ENCODE peak calls at places on chromosomes 5 and 9, in six cellular contexts. Z is activated T-cell treated with anti-CD3 and anti-CD28 coated beads, Interleukin-2, amount 50 U/mL, for 72 hours; D is GM12865; F is activated naive CD8-positive, alpha-beta T cell treated with anti-CD3 and anti-CD28 coated beads, Interleukin-2, amount 50 U/mL, for 24 hours; C is lower lobe of right lung; T is transverse colon. L is an unnamed sample.

GRCh38 chr9:120829650-120830049 is 13.1 kb downstream of the PSMD5 start:
- DNase-seq in D (no peak), T (no peak), C (no peak), F (no peak), Z (no peak), L (no peak)

GRCh38 chr5:107129051-107129450 is 541.7 kb downstream of the EFNA5 start:
- DNase-seq in Z (no peak), T (no peak), F (no peak), C (no peak), D (no peak), L (no peak)

GRCh38 chr5:174448041-174448440 is 276.3 kb upstream of the MSX2 start:
- DNase-seq in Z (no peak), C (no peak), F (no peak), T (no peak), D (no peak), L (no peak)

GRCh38 chr5:122195784-122196394 is 66.5 kb downstream of the ZNF474 start:
- DNase-seq in Z (no peak), D (peak), F (no peak), T (no peak), C (no peak), L (no peak)

GRCh38 chr9:79711874-79712273 is 140.1 kb downstream of the TLE4 start:
- DNase-seq in Z (no peak), T (no peak), F (no peak), D (no peak), C (no peak), L (no peak)

GRCh38 chr5:107593009-107593408 is 77.7 kb downstream of the EFNA5 start:
- DNase-seq in D (no peak), T (no peak), Z (no peak), F (no peak), C (no peak), L (no peak)

GRCh38 chr5:37777472-37778135 is 62.2 kb downstream of the GDNF start:
- DNase-seq in Z (no peak), C (no peak), D (peak), F (no peak), T (peak), L (no peak)

GRCh38 chr5:119177226-119177625 is 106.3 kb downstream of the DMXL1 start:
- DNase-seq in C (no peak), Z (no peak), T (no peak), D (no peak), F (no peak), L (no peak)

GRCh38 chr9:133199648-133200321 is 9.3 kb downstream of the OBP2B start:
- DNase-seq in F (peak), Z (peak), T (peak), D (peak), C (peak), L (no peak)

GRCh38 chr5:66554884-66555283 is 41.3 kb upstream of the MAST4 start:
- DNase-seq in Z (no peak), F (no peak), T (no peak), D (no peak), C (no peak), L (no peak)

GRCh38 chr5:180470966-180471582 is 23.1 kb upstream of the CNOT6 start:
- DNase-seq in F (peak), Z (peak), C (peak), D (peak), T (peak), L (peak)

GRCh38 chr9:69145148-69145547 is 28.9 kb upstream of the TJP2 start:
- DNase-seq in F (no peak), T (no peak), C (no peak), D (no peak), Z (no peak), L (no peak)

GRCh38 chr9:34869390-34869789 is 88.7 kb upstream of the PHF24 start:
- DNase-seq in T (no peak), C (no peak), Z (no peak), F (no peak), D (peak), L (no peak)

GRCh38 chr5:173689171-173689676 is 72.8 kb upstream of the BOD1 start:
- DNase-seq in F (no peak), C (no peak), T (no peak), Z (no peak), D (no peak), L (no peak)

GRCh38 chr5:133698646-133699526 is 86.5 kb upstream of the FSTL4 start:
- DNase-seq in D (peak), C (no peak), F (no peak), Z (peak), T (no peak), L (no peak)

GRCh38 chr9:20872340-20872977 is 159.0 kb downstream of the HACD4 start:
- DNase-seq in F (no peak), T (no peak), Z (no peak), D (no peak), C (no peak), L (no peak)

GRCh38 chr5:157390179-157390923 is 69.7 kb upstream of the NIPAL4 start:
- DNase-seq in T (peak), C (no peak), Z (peak), F (peak), D (no peak), L (peak)

GRCh38 chr9:127175319-127175715 is 52.9 kb upstream of the ANGPTL2 start:
- DNase-seq in Z (no peak), D (no peak), T (no peak), C (no peak), F (no peak), L (no peak)

GRCh38 chr5:90020575-90021535 is 388.7 kb downstream of the CETN3 start:
- DNase-seq in Z (no peak), F (no peak), T (no peak), C (no peak), D (peak), L (no peak)

GRCh38 chr5:82396871-82397514 is 118.8 kb upstream of the RPS23 start:
- DNase-seq in T (peak), C (peak), F (no peak), D (no peak), Z (no peak), L (peak)

GRCh38 chr5:94707359-94707758 is 88.9 kb downstream of the SLF1 start:
- DNase-seq in T (no peak), D (peak), F (no peak), C (no peak), Z (no peak), L (no peak)

GRCh38 chr5:151622367-151623097 is 31.4 kb upstream of the FAT2 start:
- DNase-seq in F (no peak), T (no peak), Z (no peak), C (no peak), D (no peak), L (no peak)

GRCh38 chr9:133256686-133257091 is 18.3 kb downstream of the ABO start:
- DNase-seq in D (no peak), T (no peak), C (no peak), F (no peak), Z (no peak), L (no peak)

GRCh38 chr5:108259306-108259705 is 122.6 kb downstream of the FBXL17 start:
- DNase-seq in C (no peak), F (no peak), Z (no peak), D (peak), T (no peak), L (no peak)

GRCh38 chr5:155275214-155275613 is 261.7 kb downstream of the KIF4B start:
- DNase-seq in C (no peak), D (no peak), F (no peak), Z (no peak), T (no peak), L (no peak)

GRCh38 chr5:19638461-19638860 is 349.5 kb downstream of the CDH18 start:
- DNase-seq in C (no peak), Z (no peak), F (no peak), T (no peak), D (no peak), L (no peak)

GRCh38 chr5:78577051-78577807 is 71.3 kb downstream of the LHFPL2 start:
- DNase-seq in F (no peak), C (no peak), T (no peak), D (no peak), Z (no peak), L (no peak)

GRCh38 chr9:81146684-81147337 is 542.5 kb downstream of the TLE1 start:
- DNase-seq in C (no peak), F (no peak), Z (no peak), T (no peak), D (no peak), L (no peak)

GRCh38 chr9:136726631-136727191 is 14.3 kb downstream of the DIPK1B start:
- DNase-seq in F (peak), D (peak), C (no peak), T (no peak), Z (peak), L (no peak)

GRCh38 chr9:131969469-131969989 is 110.1 kb downstream of the MED27 start:
- DNase-seq in Z (no peak), C (no peak), F (no peak), D (no peak), T (no peak), L (no peak)

GRCh38 chr5:126732716-126733115 is 44.2 kb upstream of the LMNB1 start:
- DNase-seq in C (no peak), D (no peak), Z (no peak), T (peak), F (no peak), L (no peak)

GRCh38 chr5:171342362-171343111 is 33.5 kb downstream of the TLX3 start:
- DNase-seq in D (peak), F (peak), C (no peak), Z (peak), T (peak), L (no peak)

GRCh38 chr5:132475939-132476852 is 14.4 kb downstream of the IRF1 start:
- DNase-seq in F (no peak), Z (no peak), C (no peak), T (peak), D (no peak), L (no peak)

GRCh38 chr5:98630621-98631020 is 142.8 kb upstream of the RGMB start:
- DNase-seq in C (no peak), F (no peak), T (no peak), Z (no peak), D (no peak), L (no peak)

GRCh38 chr5:173703466-173703865 is 87.0 kb upstream of the BOD1 start:
- DNase-seq in T (no peak), C (no peak), Z (no peak), D (no peak), F (no peak), L (no peak)

GRCh38 chr9:128005938-128006337 is 25.1 kb upstream of the EEIG1 start:
- DNase-seq in F (no peak), Z (no peak), C (no peak), D (no peak), T (no peak), L (no peak)

GRCh38 chr9:74147906-74148305 is 349.2 kb upstream of the RORB start:
- DNase-seq in Z (no peak), F (no peak), D (no peak), T (no peak), C (no peak), L (no peak)

GRCh38 chr9:85569988-85570387 is 171.8 kb downstream of the AGTPBP1 start:
- DNase-seq in C (no peak), F (no peak), T (no peak), Z (no peak), D (no peak), L (no peak)

GRCh38 chr5:65126670-65127069 is 355.1 kb downstream of the ADAMTS6 start:
- DNase-seq in Z (no peak), F (no peak), C (no peak), T (no peak), D (no peak), L (no peak)